ENCODE peak calls at places on chromosomes 11 and 22, in nine cellular contexts. A is adipocyte, D is Caco-2, Y is right cardiac atrium, J is AG04450, L is SJSA1, S is tibial artery, P is Peyer's patch, E is left lung. O is an unnamed sample.
A peak's percentile ranks its signal among the peaks of the same experiment; 100 is the strongest.

GRCh38 chr11:41665633-41666032 is 206.2 kb upstream of the LRRC4C start:
- DNase-seq in A (no peak), D (no peak), Y (no peak), J (no peak), L (no peak), S (no peak), P (no peak), E (no peak), O (no peak)

GRCh38 chr11:133840479-133840941 is 4.8 kb downstream of the SPATA19 start:
- DNase-seq in A (no peak), D (no peak), Y (no peak), J (no peak), L (no peak), S (no peak), P (no peak), E (no peak), O (no peak)

GRCh38 chr11:73237471-73238290 is 19.6 kb downstream of the P2RY2 start:
- DNase-seq in A (no peak), D (no peak), Y (peak; percentile 38), J (no peak), L (no peak), S (peak; percentile 70), P (peak; percentile 32), E (peak; percentile 25), O (peak; percentile 44)

GRCh38 chr22:22746963-22747933 is 102.8 kb downstream of the GGTLC2 start:
- DNase-seq in A (no peak), D (no peak), Y (no peak), J (no peak), L (no peak), S (no peak), P (no peak), E (no peak), O (no peak)

GRCh38 chr11:32581556-32581955 is 2.1 kb upstream of the EIF3M start:
- DNase-seq in A (no peak), D (no peak), Y (no peak), J (no peak), L (no peak), S (no peak), P (no peak), E (no peak), O (no peak)

GRCh38 chr11:95715777-95716241 is 73.8 kb downstream of the FAM76B start:
- DNase-seq in A (peak; percentile 48), D (no peak), Y (no peak), J (no peak), L (no peak), S (no peak), P (no peak), E (no peak), O (no peak)

GRCh38 chr22:39900306-39901227 is at the start of gene GRAP2:
- DNase-seq in A (no peak), D (no peak), Y (no peak), J (no peak), L (no peak), S (no peak), P (no peak), E (no peak), O (no peak)

GRCh38 chr11:108871152-108871551 is 206.3 kb downstream of the DDX10 start:
- DNase-seq in A (peak; percentile 63), D (peak; percentile 64), Y (peak; percentile 50), J (peak; percentile 3), L (peak; percentile 35), S (no peak), P (no peak), E (no peak), O (no peak)

GRCh38 chr22:35554297-35554845 is 13.7 kb downstream of the RASD2 start:
- DNase-seq in A (no peak), D (no peak), Y (no peak), J (no peak), L (no peak), S (no peak), P (no peak), E (no peak), O (no peak)

GRCh38 chr22:24986816-24987215 is 34.3 kb downstream of the KIAA1671 start:
- DNase-seq in A (no peak), D (no peak), Y (no peak), J (no peak), L (no peak), S (no peak), P (no peak), E (no peak), O (no peak)

GRCh38 chr11:71206186-71206585 is 46.2 kb downstream of the SHANK2 start:
- DNase-seq in A (peak; percentile 7), D (peak; percentile 61), Y (no peak), J (no peak), L (peak; percentile 34), S (no peak), P (no peak), E (peak; percentile 27), O (peak; percentile 81)

GRCh38 chr11:111634981-111635705 is 32.9 kb downstream of the SIK2 start:
- DNase-seq in A (peak; percentile 42), D (no peak), Y (no peak), J (no peak), L (peak; percentile 82), S (no peak), P (no peak), E (no peak), O (no peak)

GRCh38 chr11:134667505-134667904 is 255.5 kb upstream of the B3GAT1 start:
- DNase-seq in A (no peak), D (no peak), Y (no peak), J (no peak), L (no peak), S (no peak), P (no peak), E (no peak), O (peak; percentile 46)

GRCh38 chr11:126843096-126843495 is 157.5 kb downstream of the KIRREL3 start:
- DNase-seq in A (no peak), D (no peak), Y (no peak), J (no peak), L (no peak), S (no peak), P (no peak), E (no peak), O (no peak)

DNA sequence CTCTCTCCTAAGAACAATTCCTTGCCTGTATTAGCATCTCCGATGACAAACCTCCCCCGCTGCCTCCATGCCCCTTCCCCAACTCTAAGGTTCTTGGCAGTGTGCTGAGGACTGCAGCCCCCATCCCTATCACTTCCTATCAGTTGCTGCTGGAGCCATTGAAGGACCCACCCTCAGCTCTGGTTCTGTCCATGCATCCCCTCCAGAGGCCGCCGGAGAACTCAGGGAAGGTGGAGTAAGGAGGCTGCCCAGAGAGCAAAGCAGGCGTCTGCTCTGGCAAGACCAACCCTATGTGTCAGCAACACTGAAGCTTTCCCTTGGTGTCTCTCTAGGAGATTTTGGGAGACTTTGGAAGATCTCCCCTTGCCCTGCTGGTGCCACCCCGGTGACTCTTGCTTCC is 1139.5 kb downstream of the TBC1D22A start:
- DNase-seq in A (no peak), D (no peak), Y (no peak), J (no peak), L (no peak), S (no peak), P (no peak), E (no peak), O (no peak)
- H3K9me3 ChIP-seq in A (peaks cover 10% of the 10 kb centered on the region), D (no peaks in the 10 kb centered on the region), Y (no peaks in the 10 kb centered on the region), J (peaks cover 32% of the 10 kb centered on the region), L (no peaks in the 10 kb centered on the region), S (no peaks in the 10 kb centered on the region), P (no peaks in the 10 kb centered on the region), E (no peaks in the 10 kb centered on the region), O (no peaks in the 10 kb centered on the region)

DNA sequence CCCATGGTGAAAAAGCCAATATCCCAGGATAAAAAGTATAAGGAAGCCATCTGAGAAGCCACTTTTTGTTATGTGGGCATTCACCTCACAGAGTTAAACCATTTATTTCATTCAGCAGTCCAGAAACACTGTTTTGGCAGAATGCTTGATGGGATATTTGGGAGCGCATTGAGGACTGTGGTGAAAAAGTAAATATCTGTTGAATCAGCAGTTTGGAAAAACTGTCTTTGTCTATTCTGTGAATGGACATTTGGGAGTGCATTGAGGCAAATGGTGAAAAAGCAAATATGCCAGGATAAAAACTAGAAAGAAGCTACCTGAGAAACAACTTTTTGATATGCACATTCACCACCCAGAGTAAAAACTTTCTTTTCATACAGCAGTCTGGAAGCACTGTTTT is 276.2 kb upstream of the TRIM48 start:
- DNase-seq in A (no peak), D (no peak), Y (no peak), J (no peak), L (no peak), S (no peak), P (no peak), E (no peak), O (no peak)
- H3K9me3 ChIP-seq in A (peaks cover 40% of the 10 kb centered on the region), D (no peaks in the 10 kb centered on the region), Y (no peaks in the 10 kb centered on the region), J (no peaks in the 10 kb centered on the region), L (peaks cover 2% of the 10 kb centered on the region), S (peaks cover 38% of the 10 kb centered on the region), P (no peaks in the 10 kb centered on the region), E (no peaks in the 10 kb centered on the region), O (peaks cover 22% of the 10 kb centered on the region)

GRCh38 chr11:78244080-78244479 is 55.4 kb downstream of the USP35 start:
- DNase-seq in A (no peak), D (no peak), Y (no peak), J (no peak), L (no peak), S (no peak), P (no peak), E (no peak), O (no peak)
- H3K9me3 ChIP-seq in A (peaks cover 7% of the 10 kb centered on the region), D (peaks cover 13% of the 10 kb centered on the region), Y (no peaks in the 10 kb centered on the region), J (peaks cover 4% of the 10 kb centered on the region), L (no peaks in the 10 kb centered on the region), S (peaks cover 4% of the 10 kb centered on the region), P (no peaks in the 10 kb centered on the region), E (no peaks in the 10 kb centered on the region), O (no peaks in the 10 kb centered on the region)

GRCh38 chr22:48534395-48534958 is 1293.2 kb downstream of the BRD1 start:
- DNase-seq in A (no peak), D (no peak), Y (no peak), J (no peak), L (no peak), S (no peak), P (no peak), E (no peak), O (no peak)

GRCh38 chr22:48539261-48539660 is 1288.4 kb downstream of the BRD1 start:
- DNase-seq in A (no peak), D (no peak), Y (no peak), J (no peak), L (no peak), S (no peak), P (no peak), E (no peak), O (no peak)

GRCh38 chr22:48535868-48536690 is 1291.6 kb downstream of the BRD1 start:
- DNase-seq in A (no peak), D (no peak), Y (no peak), J (no peak), L (no peak), S (no peak), P (no peak), E (no peak), O (no peak)

GRCh38 chr22:48538291-48538820 is 1289.3 kb downstream of the BRD1 start:
- DNase-seq in A (no peak), D (no peak), Y (no peak), J (no peak), L (no peak), S (no peak), P (no peak), E (no peak), O (no peak)

GRCh38 chr22:48536691-48537591 is 1290.7 kb downstream of the BRD1 start:
- DNase-seq in A (no peak), D (no peak), Y (no peak), J (no peak), L (no peak), S (no peak), P (no peak), E (no peak), O (peak; percentile 86)
- H3K9me3 ChIP-seq in A (no peaks in the 10 kb centered on the region), D (no peaks in the 10 kb centered on the region), Y (no peaks in the 10 kb centered on the region), J (peaks cover 95% of the 10 kb centered on the region), L (no peaks in the 10 kb centered on the region), S (no peaks in the 10 kb centered on the region), P (no peaks in the 10 kb centered on the region), E (no peaks in the 10 kb centered on the region), O (no peaks in the 10 kb centered on the region)